ENCODE peak calls at places on chromosomes 1 and 21, in six cellular contexts. C, N, U, P, X and T are unnamed samples.

GRCh38 chr1:10943991-10944730 is 68.3 kb upstream of the TARDBP start:
- DNase-seq in C (peak; percentile 49), N (peak; percentile 34), U (peak; percentile 44), P (peak; percentile 45), X (no peak), T (no peak)

GRCh38 chr1:213987422-213987875 is 324 bp upstream of the PROX1 start:
- DNase-seq in C (no peak), N (no peak), U (no peak), P (no peak), X (no peak), T (no peak)

GRCh38 chr1:111598534-111598933 is 21.1 kb upstream of the RAP1A start:
- DNase-seq in C (no peak), N (no peak), U (no peak), P (no peak), X (peak; percentile 42), T (peak; percentile 38)

GRCh38 chr21:41444703-41445464 is 18.8 kb downstream of the MX1 start:
- DNase-seq in C (no peak), N (no peak), U (no peak), P (no peak), X (no peak), T (no peak)

GRCh38 chr1:151501474-151501873 is 9.7 kb upstream of the CGN start:
- DNase-seq in C (no peak), N (no peak), U (peak; percentile 40), P (no peak), X (no peak), T (no peak)

GRCh38 chr1:8118031-8118451 is 91.9 kb upstream of the ERRFI1 start:
- DNase-seq in C (no peak), N (no peak), U (no peak), P (no peak), X (no peak), T (no peak)

GRCh38 chr1:89822999-89823628 is 2.3 kb downstream of the LRRC8D start:
- DNase-seq in C (peak; percentile 54), N (peak; percentile 77), U (no peak), P (peak; percentile 86), X (no peak), T (no peak)

GRCh38 chr1:7290971-7291970 is 479.8 kb upstream of the VAMP3 start:
- DNase-seq in C (peak; percentile 86), N (peak; percentile 73), U (no peak), P (peak; percentile 83), X (no peak), T (no peak)

GRCh38 chr1:116472431-116472961 is 98.3 kb downstream of the CD58 start:
- DNase-seq in C (peak; percentile 92), N (no peak), U (no peak), P (peak; percentile 36), X (no peak), T (no peak)

GRCh38 chr21:39312112-39313041 is 1.1 kb downstream of the BRWD1 start:
- DNase-seq in C (peak; percentile 91), N (peak; percentile 90), U (peak; percentile 100), P (peak; percentile 92), X (peak; percentile 96), T (peak; percentile 97)

GRCh38 chr1:204115128-204115527 is 36.7 kb downstream of the ETNK2 start:
- DNase-seq in C (no peak), N (no peak), U (no peak), P (no peak), X (no peak), T (no peak)

GRCh38 chr1:7469255-7469938 is 301.7 kb upstream of the VAMP3 start:
- DNase-seq in C (peak; percentile 58), N (peak; percentile 51), U (no peak), P (peak; percentile 32), X (no peak), T (no peak)

GRCh38 chr1:44619261-44619900 is 54.9 kb downstream of the TMEM53 start:
- DNase-seq in C (no peak), N (peak; percentile 22), U (no peak), P (peak; percentile 47), X (no peak), T (no peak)

GRCh38 chr1:66351913-66352312 is 182.0 kb upstream of the SGIP1 start:
- DNase-seq in C (no peak), N (no peak), U (no peak), P (no peak), X (peak; percentile 75), T (no peak)

GRCh38 chr1:64623750-64624445 is 121.0 kb upstream of the RAVER2 start:
- DNase-seq in C (peak; percentile 56), N (peak; percentile 6), U (no peak), P (peak; percentile 22), X (no peak), T (no peak)

GRCh38 chr1:99728494-99729235 is 37.8 kb downstream of the FRRS1 start:
- DNase-seq in C (peak; percentile 79), N (no peak), U (peak; percentile 62), P (peak; percentile 61), X (no peak), T (no peak)

GRCh38 chr1:75127916-75128717 is 6.1 kb upstream of the LHX8 start:
- DNase-seq in C (no peak), N (no peak), U (no peak), P (no peak), X (no peak), T (no peak)

GRCh38 chr1:109912873-109913272 is 2.2 kb downstream of the CSF1 start:
- DNase-seq in C (no peak), N (no peak), U (no peak), P (peak; percentile 70), X (no peak), T (no peak)

GRCh38 chr1:246724001-246724724 is at the start of gene SCCPDH:
- DNase-seq in C (peak; percentile 88), N (peak; percentile 71), U (peak; percentile 92), P (peak; percentile 75), X (peak; percentile 51), T (peak; percentile 73)

GRCh38 chr1:38053416-38054091 is 7.0 kb upstream of the POU3F1 start:
- DNase-seq in C (no peak), N (no peak), U (no peak), P (no peak), X (no peak), T (no peak)

GRCh38 chr1:161502181-161502580 is 3.1 kb upstream of the FCGR2A start:
- DNase-seq in C (no peak), N (no peak), U (no peak), P (no peak), X (no peak), T (no peak)

GRCh38 chr1:11736746-11737639 is 1.1 kb downstream of the AGTRAP start:
- DNase-seq in C (peak; percentile 33), N (peak; percentile 68), U (peak; percentile 43), P (peak; percentile 86), X (peak; percentile 52), T (peak; percentile 16)

GRCh38 chr1:172343246-172344099 is 77.0 kb upstream of the C1orf105 start:
- DNase-seq in C (peak; percentile 65), N (peak; percentile 85), U (no peak), P (peak; percentile 84), X (no peak), T (no peak)

GRCh38 chr1:24721533-24721932 is 23.7 kb upstream of the CLIC4 start:
- DNase-seq in C (no peak), N (no peak), U (no peak), P (no peak), X (no peak), T (no peak)

GRCh38 chr1:29827237-29827750 is 591.0 kb downstream of the PTPRU start:
- DNase-seq in C (no peak), N (no peak), U (no peak), P (no peak), X (no peak), T (no peak)

GRCh38 chr1:230210979-230211336 is 143.9 kb downstream of the GALNT2 start:
- DNase-seq in C (no peak), N (no peak), U (no peak), P (no peak), X (no peak), T (no peak)
- H3K36me3 ChIP-seq in C (no peaks in the 10 kb centered on the region), N (no peaks in the 10 kb centered on the region), U (peaks cover 36% of the 10 kb centered on the region), P (no peaks in the 10 kb centered on the region), X (no peaks in the 10 kb centered on the region), T (no peaks in the 10 kb centered on the region)

GRCh38 chr1:167645625-167646410 is 15.8 kb downstream of the RCSD1 start:
- DNase-seq in C (no peak), N (no peak), U (no peak), P (no peak), X (no peak), T (no peak)

GRCh38 chr1:167645161-167645560 is 15.1 kb downstream of the RCSD1 start:
- DNase-seq in C (no peak), N (no peak), U (no peak), P (no peak), X (no peak), T (no peak)

GRCh38 chr1:167642501-167642826 is 12.4 kb downstream of the RCSD1 start:
- DNase-seq in C (no peak), N (no peak), U (no peak), P (no peak), X (no peak), T (no peak)

GRCh38 chr1:167643471-167643870 is 13.4 kb downstream of the RCSD1 start:
- DNase-seq in C (no peak), N (no peak), U (no peak), P (no peak), X (no peak), T (no peak)

GRCh38 chr1:167644551-167644950 is 14.5 kb downstream of the RCSD1 start:
- DNase-seq in C (no peak), N (no peak), U (no peak), P (no peak), X (no peak), T (no peak)
- H3K36me3 ChIP-seq in C (no peaks in the 10 kb centered on the region), N (no peaks in the 10 kb centered on the region), U (peaks cover 40% of the 10 kb centered on the region), P (peaks cover 11% of the 10 kb centered on the region), X (peaks cover 20% of the 10 kb centered on the region), T (peaks cover 27% of the 10 kb centered on the region)

GRCh38 chr1:15726508-15726907 is 9.6 kb upstream of the SLC25A34 start:
- DNase-seq in C (no peak), N (no peak), U (no peak), P (no peak), X (no peak), T (no peak)

GRCh38 chr1:15727021-15727420 is 9.0 kb upstream of the SLC25A34 start:
- DNase-seq in C (no peak), N (no peak), U (no peak), P (no peak), X (no peak), T (no peak)

GRCh38 chr1:15727866-15728534 is 8.1 kb upstream of the SLC25A34 start:
- DNase-seq in C (no peak), N (no peak), U (no peak), P (no peak), X (no peak), T (no peak)

GRCh38 chr1:15728937-15729657 is 7.0 kb upstream of the SLC25A34 start:
- DNase-seq in C (no peak), N (no peak), U (no peak), P (no peak), X (no peak), T (no peak)

DNA sequence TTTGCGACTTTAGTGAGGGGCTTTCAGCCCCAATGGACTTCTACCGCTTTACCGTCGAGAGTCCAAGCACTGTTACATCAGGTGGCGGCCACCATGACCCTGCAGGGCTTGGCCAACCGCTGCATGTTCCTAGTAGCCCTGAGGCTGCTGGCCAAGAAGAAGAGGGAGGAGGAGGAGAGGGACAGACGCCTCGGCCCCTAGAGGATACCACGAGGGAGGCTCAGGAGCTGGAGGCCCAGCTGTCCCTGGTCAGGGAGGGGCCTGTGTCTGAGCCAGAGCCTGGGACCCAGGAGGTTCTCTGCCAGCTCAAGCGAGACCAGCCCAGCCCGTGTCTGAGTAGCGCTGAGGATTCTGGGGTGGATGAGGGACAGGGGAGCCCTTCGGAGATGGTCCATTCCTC is 8.6 kb upstream of the SLC25A34 start:
- DNase-seq in C (no peak), N (no peak), U (no peak), P (no peak), X (no peak), T (no peak)
- H3K36me3 ChIP-seq in C (peaks cover 26% of the 10 kb centered on the region), N (peaks cover 44% of the 10 kb centered on the region), U (peaks cover 80% of the 10 kb centered on the region), P (peaks cover 63% of the 10 kb centered on the region), X (no peaks in the 10 kb centered on the region), T (peaks cover 40% of the 10 kb centered on the region)

GRCh38 chr1:200989337-200989736 is 34.2 kb downstream of the KIF21B start:
- DNase-seq in C (no peak), N (no peak), U (no peak), P (no peak), X (no peak), T (no peak)
- H3K36me3 ChIP-seq in C (no peaks in the 10 kb centered on the region), N (no peaks in the 10 kb centered on the region), U (peaks cover 2% of the 10 kb centered on the region), P (no peaks in the 10 kb centered on the region), X (peaks cover 38% of the 10 kb centered on the region), T (peaks cover 77% of the 10 kb centered on the region)